ENCODE peak calls at places on chromosomes 13 and 19, in eight cellular contexts. Y, K, R, T, O, H, W and I are unnamed samples.

GRCh38 chr19:3179739-3180293 is 1.2 kb downstream of the S1PR4 start:
- DNase-seq in Y (no peak), K (no peak), R (no peak), T (no peak), O (peak), H (no peak), W (no peak), I (no peak)

GRCh38 chr19:51695088-51695487 is 2.0 kb downstream of the SPACA6 start:
- DNase-seq in Y (no peak), K (no peak), R (no peak), T (no peak), O (no peak), H (no peak), W (no peak), I (no peak)

GRCh38 chr13:77878186-77878585 is 40.4 kb downstream of the EDNRB start:
- DNase-seq in Y (no peak), K (no peak), R (no peak), T (no peak), O (no peak), H (no peak), W (no peak), I (no peak)

GRCh38 chr13:85816413-85816812 is 17.2 kb upstream of the SLITRK6 start:
- DNase-seq in Y (no peak), K (no peak), R (peak), T (no peak), O (peak), H (no peak), W (no peak), I (no peak)

GRCh38 chr13:95608640-95609280 is 35.7 kb downstream of the DZIP1 start:
- DNase-seq in Y (no peak), K (no peak), R (no peak), T (no peak), O (no peak), H (no peak), W (no peak), I (no peak)

GRCh38 chr13:42334329-42334706 is 62.4 kb downstream of the AKAP11 start:
- DNase-seq in Y (no peak), K (peak), R (no peak), T (no peak), O (no peak), H (no peak), W (peak), I (no peak)

GRCh38 chr19:42197375-42197817 is 20.1 kb downstream of the DEDD2 start:
- DNase-seq in Y (no peak), K (peak), R (no peak), T (no peak), O (peak), H (no peak), W (peak), I (no peak)

GRCh38 chr19:1251503-1252220 is 3.3 kb downstream of the MIDN start:
- DNase-seq in Y (no peak), K (peak), R (no peak), T (no peak), O (peak), H (peak), W (no peak), I (peak)

GRCh38 chr13:34114581-34114980 is 296.6 kb downstream of the RFC3 start:
- DNase-seq in Y (no peak), K (no peak), R (no peak), T (no peak), O (no peak), H (no peak), W (no peak), I (no peak)

GRCh38 chr13:77029436-77029835 is 2.5 kb upstream of the FBXL3 start:
- DNase-seq in Y (no peak), K (no peak), R (no peak), T (no peak), O (no peak), H (no peak), W (no peak), I (no peak)

GRCh38 chr19:1526979-1527649 is 3.2 kb downstream of the PLK5 start:
- DNase-seq in Y (no peak), K (no peak), R (no peak), T (no peak), O (no peak), H (no peak), W (no peak), I (no peak)